ENCODE peak calls at places on chromosomes 2 and 18, in five cellular contexts. Z is tibial nerve, P is HCT116, U is GM12891, F is lower leg skin. R is an unnamed sample.

GRCh38 chr2:46365913-46366674 is 68.9 kb downstream of the EPAS1 start:
- DNase-seq in Z (no peak), P (no peak), U (no peak), F (no peak), R (no peak)

GRCh38 chr2:203327582-203327917 is 644 bp upstream of the ABI2 start:
- DNase-seq in Z (no peak), P (no peak), U (peak; percentile 6), F (no peak), R (no peak)

GRCh38 chr2:98874186-98874689 is 61.8 kb downstream of the CRACDL start:
- DNase-seq in Z (no peak), P (no peak), U (no peak), F (no peak), R (no peak)

GRCh38 chr18:24837065-24837464 is 376.6 kb downstream of the HRH4 start:
- DNase-seq in Z (no peak), P (no peak), U (no peak), F (no peak), R (no peak)

GRCh38 chr2:99554238-99554637 is 64.4 kb upstream of the REV1 start:
- DNase-seq in Z (no peak), P (no peak), U (no peak), F (no peak), R (no peak)

GRCh38 chr18:22683196-22683676 is 249.9 kb upstream of the RBBP8 start:
- DNase-seq in Z (peak; percentile 24), P (no peak), U (no peak), F (no peak), R (no peak)

GRCh38 chr2:191066281-191067233 is 52.6 kb upstream of the STAT1 start:
- DNase-seq in Z (no peak), P (no peak), U (no peak), F (no peak), R (no peak)

GRCh38 chr2:136718273-136718672 is 47.1 kb upstream of the THSD7B start:
- DNase-seq in Z (no peak), P (no peak), U (no peak), F (no peak), R (no peak)

GRCh38 chr2:126543081-126543480 is 112.9 kb upstream of the GYPC start:
- DNase-seq in Z (no peak), P (no peak), U (no peak), F (no peak), R (no peak)

GRCh38 chr18:9613550-9614400 is 584 bp downstream of the PPP4R1 start:
- DNase-seq in Z (peak; percentile 15), P (no peak), U (peak; percentile 24), F (peak; percentile 39), R (peak; percentile 26)
- TF ChIP-seq POLR2A in Z (no peak), P (no peak), U (no peak), F (no peak), R (no peak)

GRCh38 chr2:144519934-144520717 is at the start of gene ZEB2:
- DNase-seq in Z (peak; percentile 80), P (peak; percentile 19), U (no peak), F (peak; percentile 82), R (peak; percentile 69)
- TF ChIP-seq POLR2A in Z (peak; percentile 51), P (no peak), U (no peak), F (no peak), R (peak; percentile 56)

GRCh38 chr2:234981197-234982095 is 29.6 kb downstream of the SH3BP4 start:
- DNase-seq in Z (peak; percentile 49), P (peak; percentile 73), U (no peak), F (peak; percentile 66), R (peak; percentile 46)
- TF ChIP-seq POLR2A in Z (no peak), P (no peak), U (no peak), F (no peak), R (no peak)

DNA sequence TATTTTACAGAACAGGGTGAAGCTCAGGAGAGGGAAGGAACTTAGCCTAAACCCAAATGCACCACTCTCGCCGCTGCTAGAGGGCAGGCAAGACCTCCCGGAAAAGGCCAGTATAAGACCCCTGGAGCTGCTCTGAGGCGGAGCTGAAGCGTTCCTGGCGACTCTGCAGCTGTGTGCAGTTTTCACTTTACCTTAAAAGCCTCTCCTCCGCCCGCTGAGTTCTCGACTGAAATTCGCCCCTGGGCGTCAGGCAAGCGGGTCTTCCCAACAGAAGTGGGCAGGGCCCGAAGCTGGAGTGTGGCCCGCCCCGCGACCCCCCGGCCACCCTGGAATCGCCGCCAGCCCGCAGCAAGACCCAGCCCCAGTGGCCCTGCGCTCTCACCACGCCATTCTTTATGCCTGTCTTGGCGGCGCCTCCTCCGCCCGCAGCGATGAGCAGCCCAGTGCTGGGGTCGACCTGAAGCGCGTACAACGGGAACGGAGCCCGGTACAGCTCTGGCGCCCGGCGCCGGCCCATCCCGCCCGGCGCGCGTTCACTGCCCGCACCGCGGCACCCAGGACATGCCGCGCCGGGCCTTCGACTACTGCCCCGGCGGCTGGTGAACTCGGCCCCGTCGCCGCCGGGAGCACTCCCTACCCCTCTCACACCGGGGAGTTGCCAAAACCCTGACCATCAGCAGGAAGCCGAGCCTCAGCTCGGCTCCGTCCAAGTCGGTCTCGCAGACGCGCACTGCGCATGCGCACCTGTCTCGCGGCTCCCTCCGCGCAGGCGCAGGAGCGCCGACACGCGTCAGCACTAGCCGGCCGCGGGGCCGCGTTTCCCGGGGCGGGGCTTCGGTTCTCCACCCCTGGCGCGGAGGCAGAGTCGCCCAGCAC is at the start of gene PREB:
- DNase-seq in Z (peak; percentile 85), P (peak; percentile 87), U (peak; percentile 100), F (peak; percentile 93), R (peak; percentile 95)
- TF ChIP-seq POLR2A in Z (peak; percentile 86), P (peak; percentile 67), U (peak; percentile 76), F (no peak), R (peak; percentile 87)

GRCh38 chr18:52902188-52902587 is 562.2 kb downstream of the DCC start:
- DNase-seq in Z (no peak), P (no peak), U (no peak), F (no peak), R (no peak)

GRCh38 chr18:52903858-52904257 is 563.9 kb downstream of the DCC start:
- DNase-seq in Z (peak; percentile 13), P (no peak), U (peak; percentile 14), F (no peak), R (no peak)

GRCh38 chr18:52907942-52908341 is 567.9 kb downstream of the DCC start:
- DNase-seq in Z (no peak), P (no peak), U (no peak), F (no peak), R (no peak)

DNA sequence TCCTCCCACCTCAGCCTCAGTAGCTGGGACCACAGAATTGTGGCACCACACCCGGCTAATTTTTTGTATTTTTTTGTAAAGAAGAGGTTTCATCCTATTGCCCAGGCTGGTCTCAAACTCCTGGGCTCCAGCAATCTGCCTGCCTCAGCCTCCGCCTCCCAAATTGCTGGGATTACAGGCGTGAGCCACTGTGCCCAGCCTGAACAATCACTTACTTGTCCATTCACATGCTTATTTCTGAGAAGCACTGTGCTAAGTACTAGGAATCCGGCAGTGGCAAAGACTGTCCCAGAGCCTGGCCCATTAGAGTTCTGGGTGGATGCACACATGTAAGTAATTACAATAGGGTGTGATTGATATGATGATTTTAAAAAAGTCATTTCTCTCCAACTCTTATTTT is 567.5 kb downstream of the DCC start:
- DNase-seq in Z (no peak), P (no peak), U (no peak), F (no peak), R (no peak)
- TF ChIP-seq POLR2A in Z (no peak), P (no peak), U (no peak), F (no peak), R (no peak)

R was measured in gastrocnemius medialis.